ENCODE peak calls at places on chromosomes 4 and X, in four cellular contexts. One of them, this sample, is unnamed.

GRCh38 chr4:40316782-40317635 is 18.1 kb upstream of the CHRNA9 start:
- DNase-seq in neural progenitor cell: peak; percentile 76
- DNase-seq in BJ: peak; percentile 82
- DNase-seq in K562: peak; percentile 65
- DNase-seq in this sample: peak; percentile 64

GRCh38 chr4:120443111-120443510 is 376.5 kb upstream of the MAD2L1 start:
- DNase-seq in neural progenitor cell: no peak
- DNase-seq in BJ: no peak
- DNase-seq in K562: no peak
- DNase-seq in this sample: no peak

GRCh38 chrX:153387987-153388721 is 13.0 kb downstream of the PNMA6E start:
- DNase-seq in BJ: no peak
- DNase-seq in K562: no peak
- DNase-seq in neural progenitor cell: no peak
- DNase-seq in this sample: no peak

GRCh38 chr4:143558286-143558685 is 44.8 kb downstream of the SMARCA5 start:
- DNase-seq in neural progenitor cell: no peak
- DNase-seq in BJ: no peak
- DNase-seq in K562: no peak
- DNase-seq in this sample: no peak

GRCh38 chr4:74334636-74335035 is 26.4 kb downstream of the EPGN start:
- DNase-seq in K562: no peak
- DNase-seq in BJ: no peak
- DNase-seq in neural progenitor cell: no peak
- DNase-seq in this sample: no peak

GRCh38 chr4:106803107-106803506 is 233.0 kb downstream of the DKK2 start:
- DNase-seq in neural progenitor cell: no peak
- DNase-seq in K562: no peak
- DNase-seq in BJ: no peak
- DNase-seq in this sample: peak; percentile 29

GRCh38 chr4:1052231-1052671 is 40.8 kb downstream of the FGFRL1 start:
- DNase-seq in BJ: no peak
- DNase-seq in K562: no peak
- DNase-seq in neural progenitor cell: peak; percentile 1
- DNase-seq in this sample: no peak

GRCh38 chr4:68360570-68360969 is 10.7 kb upstream of the YTHDC1 start:
- DNase-seq in BJ: no peak
- DNase-seq in neural progenitor cell: no peak
- DNase-seq in K562: no peak
- DNase-seq in this sample: no peak

GRCh38 chrX:10813761-10814160 is 193.4 kb upstream of the MID1 start:
- DNase-seq in BJ: no peak
- DNase-seq in neural progenitor cell: no peak
- DNase-seq in K562: no peak
- DNase-seq in this sample: no peak

GRCh38 chrX:110699109-110699508 is 96.5 kb downstream of the CHRDL1 start:
- DNase-seq in neural progenitor cell: no peak
- DNase-seq in BJ: no peak
- DNase-seq in K562: no peak
- DNase-seq in this sample: peak; percentile 10

GRCh38 chr4:186657766-186658165 is 65.9 kb downstream of the FAT1 start:
- DNase-seq in BJ: no peak
- DNase-seq in neural progenitor cell: peak; percentile 42
- DNase-seq in K562: no peak
- DNase-seq in this sample: no peak

GRCh38 chr4:80705311-80705710 is 325.2 kb upstream of the BMP3 start:
- DNase-seq in K562: no peak
- DNase-seq in neural progenitor cell: no peak
- DNase-seq in BJ: no peak
- DNase-seq in this sample: no peak

GRCh38 chrX:120795301-120795700 is 80.4 kb downstream of the CT47B1 start:
- DNase-seq in K562: no peak
- DNase-seq in neural progenitor cell: no peak
- DNase-seq in BJ: no peak
- DNase-seq in this sample: no peak

GRCh38 chr4:21678711-21679110 is 269.9 kb downstream of the KCNIP4 start:
- DNase-seq in BJ: peak; percentile 24
- DNase-seq in neural progenitor cell: no peak
- DNase-seq in K562: no peak
- DNase-seq in this sample: no peak

GRCh38 chr4:182143822-182144620 is 99.2 kb upstream of the TENM3 start:
- DNase-seq in K562: no peak
- DNase-seq in BJ: no peak
- DNase-seq in neural progenitor cell: peak; percentile 88
- DNase-seq in this sample: peak; percentile 19

GRCh38 chrX:153557618-153558017 is 40.2 kb downstream of the ATP2B3 start:
- DNase-seq in neural progenitor cell: no peak
- DNase-seq in K562: no peak
- DNase-seq in BJ: no peak
- DNase-seq in this sample: no peak

GRCh38 chrX:29890646-29891200 is 324.6 kb upstream of the MAGEB2 start:
- DNase-seq in neural progenitor cell: no peak
- DNase-seq in K562: no peak
- DNase-seq in BJ: no peak
- DNase-seq in this sample: no peak

GRCh38 chr4:162985131-162985530 is 181.6 kb downstream of the NAF1 start:
- DNase-seq in K562: no peak
- DNase-seq in BJ: no peak
- DNase-seq in neural progenitor cell: no peak
- DNase-seq in this sample: no peak

GRCh38 chrX:40156472-40157227 is 58.9 kb upstream of the BCOR start:
- DNase-seq in neural progenitor cell: peak; percentile 76
- DNase-seq in K562: no peak
- DNase-seq in BJ: no peak
- DNase-seq in this sample: no peak

DNA sequence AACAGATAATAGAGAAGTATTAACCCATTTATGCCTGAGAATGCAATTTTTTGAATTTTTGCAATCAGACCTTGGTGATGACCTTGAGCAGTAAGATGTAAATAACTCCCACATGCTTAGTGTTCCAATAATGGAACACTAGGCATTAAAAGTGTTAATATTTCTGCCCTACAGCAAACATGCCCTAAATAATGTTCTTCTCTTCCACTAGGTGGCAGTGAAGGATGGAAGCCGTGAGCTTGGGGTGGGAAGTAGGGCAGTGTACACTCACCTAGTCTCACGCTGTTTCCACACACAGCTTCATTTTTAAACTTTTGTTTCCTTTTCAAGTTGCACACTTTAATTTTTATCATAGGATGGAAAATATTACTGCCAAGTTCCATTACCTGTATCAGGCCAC is 613.1 kb upstream of the HS3ST1 start:
- DNase-seq in neural progenitor cell: peak; percentile 15
- DNase-seq in BJ: no peak
- DNase-seq in K562: peak; percentile 14
- DNase-seq in this sample: no peak
- H3K4me3 ChIP-seq in neural progenitor cell: no peak overlapping the region
- H3K4me3 ChIP-seq in BJ: no peak overlapping the region
- H3K4me3 ChIP-seq in K562: no peak overlapping the region
- H3K4me3 ChIP-seq in this sample: no peak overlapping the region

DNA sequence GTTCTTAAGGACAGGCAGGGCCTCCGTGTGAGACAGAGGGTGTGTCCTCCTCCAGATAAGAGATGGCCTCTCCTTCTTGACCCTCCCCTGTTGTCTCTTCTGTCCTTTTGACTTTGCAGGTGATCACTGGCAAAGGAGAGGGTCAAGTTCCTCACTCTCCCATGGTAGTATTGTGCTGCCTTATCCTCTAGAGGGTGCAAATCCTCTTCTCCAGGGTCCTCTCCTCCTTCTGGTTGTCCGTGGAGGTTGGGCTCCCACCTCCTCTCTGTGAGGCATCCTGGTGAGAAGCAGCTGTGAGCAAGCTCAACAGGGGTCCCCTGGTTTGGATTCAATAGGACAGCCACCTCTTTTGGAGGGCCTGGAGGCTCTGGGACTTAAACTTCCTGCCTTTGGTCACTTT is 44.8 kb downstream of the ZNF182 start:
- DNase-seq in BJ: no peak
- DNase-seq in K562: no peak
- DNase-seq in neural progenitor cell: no peak
- DNase-seq in this sample: no peak
- TF ChIP-seq CTCF in BJ: peak; percentile 25
- TF ChIP-seq CTCF in K562: peak; percentile 55
- TF ChIP-seq CTCF in neural progenitor cell: no peak
- TF ChIP-seq CTCF in this sample: peak; percentile 9

GRCh38 chr4:8618421-8618820 is 25.9 kb downstream of the CPZ start:
- DNase-seq in K562: no peak
- DNase-seq in BJ: no peak
- DNase-seq in neural progenitor cell: no peak
- DNase-seq in this sample: no peak

GRCh38 chr4:8617486-8618040 is 25.0 kb downstream of the CPZ start:
- DNase-seq in neural progenitor cell: no peak
- DNase-seq in K562: no peak
- DNase-seq in BJ: no peak
- DNase-seq in this sample: no peak

GRCh38 chr4:8615366-8615765 is 22.8 kb downstream of the CPZ start:
- DNase-seq in BJ: no peak
- DNase-seq in neural progenitor cell: no peak
- DNase-seq in K562: no peak
- DNase-seq in this sample: no peak

GRCh38 chr4:8615921-8616787 is 23.6 kb downstream of the CPZ start:
- DNase-seq in K562: no peak
- DNase-seq in neural progenitor cell: no peak
- DNase-seq in BJ: no peak
- DNase-seq in this sample: no peak

DNA sequence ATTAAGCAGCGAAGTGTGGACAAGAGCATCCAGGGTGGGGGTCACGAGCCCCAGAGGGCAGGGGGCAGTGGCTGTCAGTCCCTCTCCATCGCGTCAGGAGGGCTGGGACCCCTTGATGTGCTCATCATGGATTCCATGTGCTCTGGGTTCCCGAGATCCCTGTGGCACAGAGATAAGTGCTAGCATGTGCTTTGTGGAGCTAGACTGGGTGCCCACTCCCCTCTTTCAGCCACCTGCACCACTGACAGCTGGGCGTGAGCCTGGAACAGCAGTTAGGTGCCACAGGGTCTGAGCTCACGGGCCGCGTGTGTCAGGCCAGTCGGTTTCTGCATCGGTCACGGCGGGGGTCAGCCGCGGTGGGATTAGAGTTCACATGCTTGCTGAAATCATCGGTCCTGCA is 24.3 kb downstream of the CPZ start:
- DNase-seq in K562: no peak
- DNase-seq in BJ: no peak
- DNase-seq in neural progenitor cell: no peak
- DNase-seq in this sample: no peak
- H3K4me3 ChIP-seq in K562: no peak overlapping the region
- H3K4me3 ChIP-seq in BJ: no peak overlapping the region
- H3K4me3 ChIP-seq in neural progenitor cell: no peak overlapping the region
- H3K4me3 ChIP-seq in this sample: no peak overlapping the region

GRCh38 chr4:102338405-102338804 is 6.9 kb downstream of the SLC39A8 start:
- DNase-seq in BJ: no peak
- DNase-seq in K562: no peak
- DNase-seq in neural progenitor cell: no peak
- DNase-seq in this sample: no peak
- TF ChIP-seq CTCF in BJ: no peak
- TF ChIP-seq CTCF in K562: no peak
- TF ChIP-seq CTCF in neural progenitor cell: no peak
- TF ChIP-seq CTCF in this sample: no peak

GRCh38 chrX:103275947-103276567 is 493 bp downstream of the TCEAL5 start:
- DNase-seq in K562: no peak
- DNase-seq in BJ: no peak
- DNase-seq in neural progenitor cell: no peak
- DNase-seq in this sample: no peak
- H3K4me3 ChIP-seq in K562: no peak overlapping the region
- H3K4me3 ChIP-seq in BJ: no peak overlapping the region
- H3K4me3 ChIP-seq in neural progenitor cell: no peak overlapping the region
- H3K4me3 ChIP-seq in this sample: no peak overlapping the region

GRCh38 chr4:72430988-72431387 is 138.0 kb downstream of the ADAMTS3 start:
- DNase-seq in neural progenitor cell: no peak
- DNase-seq in BJ: no peak
- DNase-seq in K562: no peak
- DNase-seq in this sample: no peak
- TF ChIP-seq CTCF in neural progenitor cell: no peak
- TF ChIP-seq CTCF in BJ: no peak
- TF ChIP-seq CTCF in K562: no peak
- TF ChIP-seq CTCF in this sample: no peak

GRCh38 chrX:136255543-136255942 is 4.3 kb upstream of the MAP7D3 start:
- DNase-seq in neural progenitor cell: no peak
- DNase-seq in K562: no peak
- DNase-seq in BJ: no peak
- DNase-seq in this sample: no peak

GRCh38 chrX:136246201-136246600 is 5.0 kb downstream of the MAP7D3 start:
- DNase-seq in neural progenitor cell: no peak
- DNase-seq in BJ: no peak
- DNase-seq in K562: no peak
- DNase-seq in this sample: no peak

GRCh38 chrX:136251042-136251991 is at the start of gene MAP7D3:
- DNase-seq in BJ: no peak
- DNase-seq in K562: peak; percentile 83
- DNase-seq in neural progenitor cell: peak; percentile 86
- DNase-seq in this sample: no peak

GRCh38 chrX:136250191-136251041 is 784 bp downstream of the MAP7D3 start:
- DNase-seq in K562: no peak
- DNase-seq in neural progenitor cell: peak; percentile 60
- DNase-seq in BJ: no peak
- DNase-seq in this sample: no peak
- H3K4me3 ChIP-seq in K562: peak overlapping the region; percentile 77
- H3K4me3 ChIP-seq in neural progenitor cell: peak overlapping the region; percentile 71
- H3K4me3 ChIP-seq in BJ: peak overlapping the region; percentile 71
- H3K4me3 ChIP-seq in this sample: peak overlapping the region; percentile 59

DNA sequence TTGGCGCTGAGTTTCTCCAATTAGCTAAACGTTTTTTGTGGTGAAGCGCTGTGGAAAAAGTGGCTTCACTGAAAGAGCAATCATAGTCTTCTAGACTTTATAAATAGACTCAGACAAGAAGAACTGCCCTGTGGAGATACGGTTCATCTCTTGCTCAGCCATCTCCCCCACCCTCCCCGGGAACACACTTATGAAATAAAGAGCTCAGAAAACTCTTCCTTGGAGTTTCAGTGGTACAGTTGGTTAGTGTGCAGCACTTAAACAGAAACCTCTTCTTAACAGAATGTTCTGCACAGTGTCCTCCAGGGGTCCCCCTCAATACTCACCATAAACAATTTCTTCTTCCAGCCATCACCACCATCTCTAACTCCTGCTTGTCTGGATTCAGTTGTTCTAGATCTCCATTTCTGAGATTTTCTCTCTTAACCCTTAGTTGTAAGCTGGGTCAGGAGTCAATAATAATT is 313.0 kb downstream of the ARHGAP10 start:
- DNase-seq in neural progenitor cell: no peak
- DNase-seq in BJ: no peak
- DNase-seq in K562: no peak
- DNase-seq in this sample: no peak
- TF ChIP-seq CTCF in neural progenitor cell: peak; percentile 10
- TF ChIP-seq CTCF in BJ: no peak
- TF ChIP-seq CTCF in K562: no peak
- TF ChIP-seq CTCF in this sample: no peak